ENCODE peak calls at places on chromosomes 6 and 20, in nine cellular contexts. One of them, this sample, is unnamed. For H3K27me3, the result is how much of the 10 kb centered on the place peaks cover.

GRCh38 chr20:52010541-52010940 is 181.0 kb downstream of the ZFP64 start:
- DNase-seq in CD8-positive, alpha-beta T cell: no peak
- DNase-seq in GM06990: no peak
- DNase-seq in IMR-90: no peak
- DNase-seq in lung: no peak
- DNase-seq in tibial artery: no peak
- DNase-seq in body of pancreas: no peak
- DNase-seq in cardiac muscle cell: no peak
- DNase-seq in transverse colon: no peak
- DNase-seq in this sample: no peak

GRCh38 chr6:11595903-11596302 is 58.4 kb downstream of the TMEM170B start:
- DNase-seq in transverse colon: no peak
- DNase-seq in CD8-positive, alpha-beta T cell: no peak
- DNase-seq in cardiac muscle cell: peak
- DNase-seq in body of pancreas: no peak
- DNase-seq in GM06990: no peak
- DNase-seq in tibial artery: no peak
- DNase-seq in lung: no peak
- DNase-seq in IMR-90: peak
- DNase-seq in this sample: no peak

GRCh38 chr20:4091332-4092135 is 76.2 kb upstream of the RNF24 start:
- DNase-seq in tibial artery: no peak
- DNase-seq in cardiac muscle cell: peak
- DNase-seq in transverse colon: peak
- DNase-seq in body of pancreas: peak
- DNase-seq in CD8-positive, alpha-beta T cell: peak
- DNase-seq in lung: peak
- DNase-seq in GM06990: no peak
- DNase-seq in IMR-90: peak
- DNase-seq in this sample: no peak

GRCh38 chr20:50399003-50399916 is 110.9 kb upstream of the PTPN1 start:
- DNase-seq in body of pancreas: peak
- DNase-seq in IMR-90: peak
- DNase-seq in lung: peak
- DNase-seq in tibial artery: peak
- DNase-seq in CD8-positive, alpha-beta T cell: no peak
- DNase-seq in transverse colon: peak
- DNase-seq in cardiac muscle cell: peak
- DNase-seq in GM06990: no peak
- DNase-seq in this sample: no peak

GRCh38 chr20:46959081-46959692 is 64.5 kb downstream of the EYA2 start:
- DNase-seq in lung: no peak
- DNase-seq in IMR-90: peak
- DNase-seq in GM06990: no peak
- DNase-seq in CD8-positive, alpha-beta T cell: no peak
- DNase-seq in cardiac muscle cell: no peak
- DNase-seq in tibial artery: no peak
- DNase-seq in body of pancreas: no peak
- DNase-seq in transverse colon: no peak
- DNase-seq in this sample: peak

GRCh38 chr6:132820629-132821381 is 6.4 kb downstream of the RPS12 start:
- DNase-seq in IMR-90: peak
- DNase-seq in tibial artery: no peak
- DNase-seq in body of pancreas: no peak
- DNase-seq in CD8-positive, alpha-beta T cell: no peak
- DNase-seq in transverse colon: no peak
- DNase-seq in cardiac muscle cell: no peak
- DNase-seq in GM06990: no peak
- DNase-seq in lung: no peak
- DNase-seq in this sample: no peak

GRCh38 chr6:52541135-52541534 is 35.7 kb downstream of the TRAM2 start:
- DNase-seq in CD8-positive, alpha-beta T cell: no peak
- DNase-seq in body of pancreas: no peak
- DNase-seq in transverse colon: no peak
- DNase-seq in GM06990: no peak
- DNase-seq in tibial artery: no peak
- DNase-seq in lung: no peak
- DNase-seq in IMR-90: no peak
- DNase-seq in cardiac muscle cell: no peak
- DNase-seq in this sample: no peak

GRCh38 chr20:19737025-19737424 is 21.0 kb upstream of the RIN2 start:
- DNase-seq in cardiac muscle cell: no peak
- DNase-seq in IMR-90: peak
- DNase-seq in body of pancreas: no peak
- DNase-seq in GM06990: no peak
- DNase-seq in lung: no peak
- DNase-seq in transverse colon: peak
- DNase-seq in tibial artery: no peak
- DNase-seq in CD8-positive, alpha-beta T cell: no peak
- DNase-seq in this sample: no peak

GRCh38 chr6:158629376-158630221 is 14.9 kb downstream of the DYNLT1 start:
- DNase-seq in tibial artery: no peak
- DNase-seq in CD8-positive, alpha-beta T cell: peak
- DNase-seq in transverse colon: no peak
- DNase-seq in lung: no peak
- DNase-seq in IMR-90: no peak
- DNase-seq in cardiac muscle cell: peak
- DNase-seq in GM06990: no peak
- DNase-seq in body of pancreas: peak
- DNase-seq in this sample: no peak

GRCh38 chr6:46014511-46015118 is 1.0 kb downstream of the CLIC5 start:
- DNase-seq in IMR-90: no peak
- DNase-seq in lung: no peak
- DNase-seq in cardiac muscle cell: peak
- DNase-seq in CD8-positive, alpha-beta T cell: peak
- DNase-seq in GM06990: no peak
- DNase-seq in transverse colon: peak
- DNase-seq in tibial artery: no peak
- DNase-seq in body of pancreas: peak
- DNase-seq in this sample: no peak

GRCh38 chr20:13009682-13010406 is 1.1 kb downstream of the SPTLC3 start:
- DNase-seq in GM06990: peak
- DNase-seq in tibial artery: peak
- DNase-seq in lung: peak
- DNase-seq in transverse colon: peak
- DNase-seq in body of pancreas: peak
- DNase-seq in IMR-90: peak
- DNase-seq in CD8-positive, alpha-beta T cell: no peak
- DNase-seq in cardiac muscle cell: no peak
- DNase-seq in this sample: peak

GRCh38 chr6:144217264-144217663 is 66.9 kb downstream of the STX11 start:
- DNase-seq in body of pancreas: no peak
- DNase-seq in CD8-positive, alpha-beta T cell: no peak
- DNase-seq in lung: no peak
- DNase-seq in GM06990: no peak
- DNase-seq in IMR-90: no peak
- DNase-seq in transverse colon: no peak
- DNase-seq in cardiac muscle cell: peak
- DNase-seq in tibial artery: no peak
- DNase-seq in this sample: no peak

GRCh38 chr20:33851842-33852466 is 40.8 kb downstream of the CHMP4B start:
- DNase-seq in IMR-90: no peak
- DNase-seq in tibial artery: no peak
- DNase-seq in cardiac muscle cell: no peak
- DNase-seq in transverse colon: no peak
- DNase-seq in CD8-positive, alpha-beta T cell: no peak
- DNase-seq in GM06990: no peak
- DNase-seq in lung: no peak
- DNase-seq in body of pancreas: no peak
- DNase-seq in this sample: no peak

GRCh38 chr20:51211191-51211590 is 188.3 kb upstream of the KCNG1 start:
- DNase-seq in CD8-positive, alpha-beta T cell: no peak
- DNase-seq in IMR-90: no peak
- DNase-seq in transverse colon: peak
- DNase-seq in body of pancreas: no peak
- DNase-seq in cardiac muscle cell: no peak
- DNase-seq in GM06990: no peak
- DNase-seq in tibial artery: no peak
- DNase-seq in lung: no peak
- DNase-seq in this sample: no peak

GRCh38 chr20:31666258-31667042 is 28.7 kb downstream of the COX4I2 start:
- DNase-seq in cardiac muscle cell: no peak
- DNase-seq in IMR-90: no peak
- DNase-seq in transverse colon: peak
- DNase-seq in body of pancreas: no peak
- DNase-seq in lung: peak
- DNase-seq in CD8-positive, alpha-beta T cell: peak
- DNase-seq in GM06990: no peak
- DNase-seq in tibial artery: peak
- DNase-seq in this sample: no peak

GRCh38 chr6:29631860-29632731 is 887 bp downstream of the GABBR1 start:
- DNase-seq in GM06990: peak
- DNase-seq in CD8-positive, alpha-beta T cell: peak
- DNase-seq in lung: peak
- DNase-seq in IMR-90: peak
- DNase-seq in tibial artery: peak
- DNase-seq in cardiac muscle cell: peak
- DNase-seq in transverse colon: peak
- DNase-seq in body of pancreas: peak
- DNase-seq in this sample: no peak

GRCh38 chr6:32149577-32149845 is 2.2 kb downstream of the PRRT1 start:
- DNase-seq in GM06990: no peak
- DNase-seq in body of pancreas: no peak
- DNase-seq in CD8-positive, alpha-beta T cell: no peak
- DNase-seq in tibial artery: no peak
- DNase-seq in IMR-90: no peak
- DNase-seq in transverse colon: no peak
- DNase-seq in lung: no peak
- DNase-seq in cardiac muscle cell: no peak
- DNase-seq in this sample: no peak

GRCh38 chr6:32148722-32149576 is 2.8 kb downstream of the PRRT1 start:
- DNase-seq in lung: peak
- DNase-seq in IMR-90: no peak
- DNase-seq in transverse colon: peak
- DNase-seq in cardiac muscle cell: no peak
- DNase-seq in GM06990: no peak
- DNase-seq in body of pancreas: peak
- DNase-seq in tibial artery: peak
- DNase-seq in CD8-positive, alpha-beta T cell: peak
- DNase-seq in this sample: no peak

GRCh38 chr6:32146687-32147086 is 5.1 kb downstream of the PRRT1 start:
- DNase-seq in cardiac muscle cell: peak
- DNase-seq in body of pancreas: no peak
- DNase-seq in IMR-90: no peak
- DNase-seq in tibial artery: no peak
- DNase-seq in GM06990: no peak
- DNase-seq in lung: no peak
- DNase-seq in CD8-positive, alpha-beta T cell: no peak
- DNase-seq in transverse colon: no peak
- DNase-seq in this sample: no peak

GRCh38 chr6:32147401-32148132 is 4.2 kb downstream of the PRRT1 start:
- DNase-seq in GM06990: no peak
- DNase-seq in body of pancreas: no peak
- DNase-seq in CD8-positive, alpha-beta T cell: no peak
- DNase-seq in transverse colon: no peak
- DNase-seq in cardiac muscle cell: no peak
- DNase-seq in lung: no peak
- DNase-seq in IMR-90: no peak
- DNase-seq in tibial artery: no peak
- DNase-seq in this sample: no peak

GRCh38 chr6:32148289-32148688 is 3.5 kb downstream of the PRRT1 start:
- DNase-seq in cardiac muscle cell: no peak
- DNase-seq in transverse colon: no peak
- DNase-seq in body of pancreas: no peak
- DNase-seq in tibial artery: no peak
- DNase-seq in CD8-positive, alpha-beta T cell: no peak
- DNase-seq in lung: no peak
- DNase-seq in IMR-90: no peak
- DNase-seq in GM06990: no peak
- DNase-seq in this sample: no peak
- H3K4me3 ChIP-seq in cardiac muscle cell: no peak
- H3K4me3 ChIP-seq in transverse colon: peak
- H3K4me3 ChIP-seq in body of pancreas: no peak
- H3K4me3 ChIP-seq in tibial artery: no peak
- H3K4me3 ChIP-seq in CD8-positive, alpha-beta T cell: no peak
- H3K4me3 ChIP-seq in lung: no peak
- H3K4me3 ChIP-seq in IMR-90: no peak
- H3K4me3 ChIP-seq in GM06990: no peak
- H3K4me3 ChIP-seq in this sample: peak

DNA sequence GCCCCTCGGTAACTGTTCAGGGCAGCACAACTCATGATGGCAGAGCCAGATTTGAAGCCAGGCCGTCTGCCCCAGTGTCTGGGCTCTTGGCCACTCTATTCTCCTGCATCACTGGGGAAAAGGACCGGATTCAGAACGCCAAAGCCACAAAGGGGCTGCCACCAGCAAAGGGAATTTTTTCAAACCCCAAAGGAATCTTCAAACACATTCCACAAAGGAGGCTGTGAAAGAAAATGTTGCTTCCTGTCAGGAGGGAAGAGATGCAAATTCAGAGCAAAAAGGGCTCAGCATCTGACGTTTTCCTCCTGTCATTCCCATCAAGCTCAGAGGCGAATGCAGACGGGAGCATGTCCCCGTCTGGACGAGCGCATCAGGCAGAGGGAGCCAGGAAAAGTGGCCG is 63.1 kb downstream of the GRM4 start:
- DNase-seq in lung: no peak
- DNase-seq in CD8-positive, alpha-beta T cell: no peak
- DNase-seq in IMR-90: no peak
- DNase-seq in tibial artery: no peak
- DNase-seq in cardiac muscle cell: no peak
- DNase-seq in body of pancreas: no peak
- DNase-seq in transverse colon: no peak
- DNase-seq in GM06990: no peak
- DNase-seq in this sample: no peak
- H3K27me3 ChIP-seq in lung: under half
- H3K27me3 ChIP-seq in CD8-positive, alpha-beta T cell: under half
- H3K27me3 ChIP-seq in IMR-90: under half
- H3K27me3 ChIP-seq in tibial artery: under half
- H3K27me3 ChIP-seq in cardiac muscle cell: under half
- H3K27me3 ChIP-seq in body of pancreas: under half
- H3K27me3 ChIP-seq in transverse colon: under half
- H3K27me3 ChIP-seq in GM06990: under half
- H3K27me3 ChIP-seq in this sample: under half

GRCh38 chr20:768426-768978 is at the start of gene SLC52A3:
- DNase-seq in transverse colon: peak
- DNase-seq in IMR-90: no peak
- DNase-seq in lung: peak
- DNase-seq in cardiac muscle cell: peak
- DNase-seq in CD8-positive, alpha-beta T cell: no peak
- DNase-seq in GM06990: no peak
- DNase-seq in body of pancreas: peak
- DNase-seq in tibial artery: no peak
- DNase-seq in this sample: peak
- TF ChIP-seq CTCF in transverse colon: peak
- TF ChIP-seq CTCF in IMR-90: no peak
- TF ChIP-seq CTCF in lung: no peak
- TF ChIP-seq CTCF in cardiac muscle cell: no peak
- TF ChIP-seq CTCF in CD8-positive, alpha-beta T cell: no peak
- TF ChIP-seq CTCF in GM06990: no peak
- TF ChIP-seq CTCF in body of pancreas: no peak
- TF ChIP-seq CTCF in tibial artery: no peak
- TF ChIP-seq CTCF in this sample: peak

DNA sequence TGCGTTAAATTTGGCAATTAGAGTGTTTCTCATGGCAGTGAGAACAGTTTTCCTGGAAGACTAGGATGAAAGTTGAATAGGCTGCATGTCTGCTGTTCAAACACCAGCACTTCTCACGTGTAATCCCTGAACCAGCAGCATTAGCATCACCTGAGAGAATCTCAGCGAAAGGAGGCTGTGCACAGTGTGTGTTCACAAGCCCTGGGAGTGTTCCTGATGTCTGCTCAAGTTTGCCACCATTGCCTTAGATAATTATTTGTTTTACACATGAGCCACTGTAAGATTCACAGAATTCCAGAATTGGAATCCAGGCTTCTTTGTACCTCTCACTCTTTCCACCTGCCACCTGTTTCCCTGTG is 117.3 kb downstream of the JARID2 start:
- DNase-seq in cardiac muscle cell: no peak
- DNase-seq in tibial artery: no peak
- DNase-seq in CD8-positive, alpha-beta T cell: no peak
- DNase-seq in lung: no peak
- DNase-seq in GM06990: no peak
- DNase-seq in body of pancreas: no peak
- DNase-seq in IMR-90: no peak
- DNase-seq in transverse colon: no peak
- DNase-seq in this sample: no peak
- H3K4me3 ChIP-seq in cardiac muscle cell: no peak
- H3K4me3 ChIP-seq in tibial artery: no peak
- H3K4me3 ChIP-seq in CD8-positive, alpha-beta T cell: no peak
- H3K4me3 ChIP-seq in lung: no peak
- H3K4me3 ChIP-seq in GM06990: no peak
- H3K4me3 ChIP-seq in body of pancreas: no peak
- H3K4me3 ChIP-seq in IMR-90: no peak
- H3K4me3 ChIP-seq in transverse colon: no peak
- H3K4me3 ChIP-seq in this sample: no peak

This sample was measured in kidney epithelial cell.